ENCODE peak calls at places on chromosomes 5 and 9, in five cellular contexts. W is Calu3; J is foreskin keratinocyte; S is CD4-positive, alpha-beta T cell; O is AG09309. A is an unnamed sample.

GRCh38 chr5:145362261-145362660 is 472.9 kb downstream of the PRELID2 start:
- DNase-seq in W (peak; percentile 11), J (peak; percentile 86), S (no peak), O (peak; percentile 52), A (no peak)

GRCh38 chr9:87862536-87863268 is 20.0 kb upstream of the SPATA31E1 start:
- DNase-seq in W (peak; percentile 73), J (peak; percentile 84), S (no peak), O (peak; percentile 23), A (no peak)

GRCh38 chr5:2797981-2798380 is 46.5 kb upstream of the IRX2 start:
- DNase-seq in W (no peak), J (peak; percentile 68), S (no peak), O (no peak), A (no peak)

GRCh38 chr5:39717186-39717897 is 292.6 kb upstream of the DAB2 start:
- DNase-seq in W (no peak), J (no peak), S (no peak), O (peak; percentile 40), A (no peak)

GRCh38 chr9:112361602-112362001 is 18.3 kb upstream of the HSDL2 start:
- DNase-seq in W (peak; percentile 12), J (no peak), S (no peak), O (no peak), A (no peak)

GRCh38 chr9:78807286-78807685 is 510.4 kb downstream of the PSAT1 start:
- DNase-seq in W (no peak), J (no peak), S (no peak), O (no peak), A (no peak)

GRCh38 chr9:87278971-87279731 is 218.5 kb upstream of the DAPK1 start:
- DNase-seq in W (no peak), J (no peak), S (no peak), O (no peak), A (no peak)

GRCh38 chr5:137039939-137040515 is 459.1 kb downstream of the SPOCK1 start:
- DNase-seq in W (no peak), J (no peak), S (no peak), O (no peak), A (no peak)

GRCh38 chr9:68869020-68869419 is 144.9 kb downstream of the PRKACG start:
- DNase-seq in W (no peak), J (no peak), S (no peak), O (no peak), A (no peak)

GRCh38 chr5:5497132-5497748 is 74.8 kb downstream of the ICE1 start:
- DNase-seq in W (peak; percentile 42), J (no peak), S (no peak), O (no peak), A (no peak)

GRCh38 chr5:181059297-181060230 is 19.5 kb downstream of the BTNL9 start:
- DNase-seq in W (no peak), J (no peak), S (no peak), O (no peak), A (no peak)

GRCh38 chr5:33008751-33009418 is 297.8 kb downstream of the NPR3 start:
- DNase-seq in W (peak; percentile 78), J (peak; percentile 72), S (no peak), O (no peak), A (no peak)

GRCh38 chr5:89090021-89090420 is 207.0 kb upstream of the MEF2C start:
- DNase-seq in W (no peak), J (no peak), S (no peak), O (no peak), A (no peak)

GRCh38 chr5:122779451-122779850 is 4.6 kb downstream of the SNX2 start:
- DNase-seq in W (no peak), J (no peak), S (no peak), O (no peak), A (no peak)

DNA sequence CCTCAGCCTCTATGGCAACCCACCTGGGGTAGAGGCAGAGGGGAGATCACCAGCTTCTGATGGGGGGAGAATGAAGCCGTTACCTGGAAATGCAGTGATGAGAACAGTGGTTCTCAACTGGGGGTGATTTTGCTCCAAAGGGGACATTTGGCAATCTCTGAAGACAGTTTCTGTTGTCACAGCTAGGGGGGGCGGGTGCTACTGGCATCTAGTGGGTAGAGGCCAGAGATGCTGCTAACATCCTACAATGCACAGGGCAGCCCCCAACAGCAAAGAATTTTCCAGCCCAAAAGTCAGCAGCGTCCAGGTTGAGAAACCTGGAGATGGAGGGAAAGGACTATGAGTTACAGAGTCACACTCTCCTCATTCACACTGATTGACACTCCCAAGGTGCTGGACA is 84.5 kb downstream of the FGF1 start:
- DNase-seq in W (peak; percentile 46), J (no peak), S (no peak), O (no peak), A (no peak)
- TF ChIP-seq CTCF in W (no peak), J (peak; percentile 14), S (no peak), O (peak; percentile 18), A (no peak)

GRCh38 chr9:19946446-19947109 is 157.7 kb upstream of the SLC24A2 start:
- DNase-seq in W (no peak), J (peak; percentile 37), S (no peak), O (no peak), A (no peak)
- TF ChIP-seq CTCF in W (no peak), J (peak; percentile 82), S (peak; percentile 20), O (peak; percentile 56), A (no peak)

GRCh38 chr9:5532301-5532700 is 22.0 kb downstream of the PDCD1LG2 start:
- DNase-seq in W (no peak), J (no peak), S (no peak), O (no peak), A (no peak)

GRCh38 chr9:5536684-5537083 is 26.4 kb downstream of the PDCD1LG2 start:
- DNase-seq in W (no peak), J (no peak), S (no peak), O (no peak), A (no peak)

GRCh38 chr9:5529683-5530221 is 19.4 kb downstream of the PDCD1LG2 start:
- DNase-seq in W (no peak), J (peak; percentile 32), S (no peak), O (no peak), A (no peak)

GRCh38 chr9:5532790-5533189 is 22.5 kb downstream of the PDCD1LG2 start:
- DNase-seq in W (no peak), J (no peak), S (no peak), O (no peak), A (no peak)

GRCh38 chr9:5531251-5531972 is 21.1 kb downstream of the PDCD1LG2 start:
- DNase-seq in W (no peak), J (no peak), S (no peak), O (no peak), A (no peak)
- TF ChIP-seq CTCF in W (no peak), J (no peak), S (no peak), O (no peak), A (no peak)

GRCh38 chr9:130480673-130481072 is 35.9 kb downstream of the ASS1 start:
- DNase-seq in W (no peak), J (no peak), S (no peak), O (no peak), A (no peak)
- TF ChIP-seq CTCF in W (no peak), J (peak; percentile 48), S (no peak), O (no peak), A (no peak)

GRCh38 chr5:150589791-150590601 is 50.5 kb upstream of the SYNPO start:
- DNase-seq in W (no peak), J (no peak), S (no peak), O (no peak), A (no peak)
- TF ChIP-seq CTCF in W (no peak), J (peak; percentile 51), S (no peak), O (peak; percentile 69), A (no peak)

DNA sequence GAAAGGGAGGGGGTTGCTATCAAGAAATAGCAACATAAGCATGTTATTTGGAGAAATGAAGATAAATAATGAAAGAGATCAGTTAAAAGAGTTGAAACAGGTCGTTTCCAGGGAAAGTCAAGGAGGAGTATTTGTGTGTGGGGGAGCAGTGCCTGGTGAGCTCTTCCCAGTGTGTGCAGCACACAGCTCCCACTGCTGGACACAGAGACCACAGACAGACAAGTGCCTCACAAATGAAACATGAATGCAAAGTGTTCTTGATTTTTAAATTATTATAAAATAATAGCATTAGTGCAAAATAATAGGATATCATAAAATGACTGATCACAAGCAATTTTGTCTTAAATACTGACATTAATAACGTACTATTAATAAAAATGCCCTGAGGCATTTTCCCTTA is 40.8 kb downstream of the LIFR start:
- DNase-seq in W (no peak), J (no peak), S (no peak), O (no peak), A (no peak)
- TF ChIP-seq CTCF in W (no peak), J (peak; percentile 62), S (no peak), O (peak; percentile 71), A (no peak)

GRCh38 chr5:141402553-141403328 is at the start of gene PCDHGA9:
- DNase-seq in W (peak; percentile 73), J (no peak), S (no peak), O (no peak), A (no peak)
- TF ChIP-seq CTCF in W (peak; percentile 83), J (peak; percentile 60), S (no peak), O (peak; percentile 33), A (peak; percentile 42)